ENCODE peak calls at places on chromosomes 7 and 10, in eight cellular contexts. One of them, this sample, is unnamed.
A peak's percentile ranks its signal among the peaks of the same experiment; 100 is the strongest.

GRCh38 chr10:2083591-2083990 is 346.3 kb upstream of the ADARB2 start:
- DNase-seq in psoas muscle: no peak
- DNase-seq in cardiac muscle cell: no peak
- DNase-seq in CD4-positive, alpha-beta T cell: no peak
- DNase-seq in esophagus muscularis mucosa: peak; percentile 60
- DNase-seq in bronchial epithelial cell: no peak
- DNase-seq in uterus: no peak
- DNase-seq in astrocyte of the spinal cord: no peak
- DNase-seq in this sample: no peak

GRCh38 chr10:35225204-35225603 is 98.6 kb downstream of the CREM start:
- DNase-seq in psoas muscle: no peak
- DNase-seq in cardiac muscle cell: no peak
- DNase-seq in CD4-positive, alpha-beta T cell: no peak
- DNase-seq in esophagus muscularis mucosa: no peak
- DNase-seq in bronchial epithelial cell: peak; percentile 68
- DNase-seq in uterus: no peak
- DNase-seq in astrocyte of the spinal cord: no peak
- DNase-seq in this sample: no peak

GRCh38 chr10:130017010-130017630 is 53.0 kb upstream of the EBF3 start:
- DNase-seq in psoas muscle: no peak
- DNase-seq in cardiac muscle cell: no peak
- DNase-seq in CD4-positive, alpha-beta T cell: no peak
- DNase-seq in esophagus muscularis mucosa: peak; percentile 70
- DNase-seq in bronchial epithelial cell: no peak
- DNase-seq in uterus: no peak
- DNase-seq in astrocyte of the spinal cord: no peak
- DNase-seq in this sample: no peak

GRCh38 chr7:142375710-142376313 is 118.0 kb upstream of the PRSS58 start:
- DNase-seq in psoas muscle: no peak
- DNase-seq in cardiac muscle cell: peak; percentile 40
- DNase-seq in CD4-positive, alpha-beta T cell: no peak
- DNase-seq in esophagus muscularis mucosa: no peak
- DNase-seq in bronchial epithelial cell: peak; percentile 95
- DNase-seq in uterus: no peak
- DNase-seq in astrocyte of the spinal cord: no peak
- DNase-seq in this sample: no peak

GRCh38 chr7:74619235-74619860 is 38.2 kb upstream of the GTF2I start:
- DNase-seq in psoas muscle: no peak
- DNase-seq in cardiac muscle cell: peak; percentile 35
- DNase-seq in CD4-positive, alpha-beta T cell: no peak
- DNase-seq in esophagus muscularis mucosa: no peak
- DNase-seq in bronchial epithelial cell: no peak
- DNase-seq in uterus: no peak
- DNase-seq in astrocyte of the spinal cord: no peak
- DNase-seq in this sample: no peak

GRCh38 chr10:65294329-65294728 is 1631.5 kb upstream of the LRRTM3 start:
- DNase-seq in psoas muscle: no peak
- DNase-seq in cardiac muscle cell: no peak
- DNase-seq in CD4-positive, alpha-beta T cell: no peak
- DNase-seq in esophagus muscularis mucosa: no peak
- DNase-seq in bronchial epithelial cell: no peak
- DNase-seq in uterus: no peak
- DNase-seq in astrocyte of the spinal cord: peak; percentile 30
- DNase-seq in this sample: no peak

GRCh38 chr10:33039167-33039566 is 81.1 kb upstream of the ITGB1 start:
- DNase-seq in psoas muscle: no peak
- DNase-seq in cardiac muscle cell: no peak
- DNase-seq in CD4-positive, alpha-beta T cell: no peak
- DNase-seq in esophagus muscularis mucosa: no peak
- DNase-seq in bronchial epithelial cell: no peak
- DNase-seq in uterus: no peak
- DNase-seq in astrocyte of the spinal cord: no peak
- DNase-seq in this sample: no peak

GRCh38 chr10:26805567-26806245 is 55.1 kb downstream of the ABI1 start:
- DNase-seq in psoas muscle: no peak
- DNase-seq in cardiac muscle cell: no peak
- DNase-seq in CD4-positive, alpha-beta T cell: no peak
- DNase-seq in esophagus muscularis mucosa: no peak
- DNase-seq in bronchial epithelial cell: peak; percentile 53
- DNase-seq in uterus: no peak
- DNase-seq in astrocyte of the spinal cord: peak; percentile 17
- DNase-seq in this sample: no peak

GRCh38 chr7:137667633-137668387 is 179.0 kb downstream of the DGKI start:
- DNase-seq in psoas muscle: no peak
- DNase-seq in cardiac muscle cell: no peak
- DNase-seq in CD4-positive, alpha-beta T cell: no peak
- DNase-seq in esophagus muscularis mucosa: no peak
- DNase-seq in bronchial epithelial cell: peak; percentile 98
- DNase-seq in uterus: no peak
- DNase-seq in astrocyte of the spinal cord: peak; percentile 84
- DNase-seq in this sample: no peak

GRCh38 chr10:45181483-45181882 is 133.9 kb downstream of the OR13A1 start:
- DNase-seq in psoas muscle: peak; percentile 42
- DNase-seq in cardiac muscle cell: no peak
- DNase-seq in CD4-positive, alpha-beta T cell: no peak
- DNase-seq in esophagus muscularis mucosa: no peak
- DNase-seq in bronchial epithelial cell: no peak
- DNase-seq in uterus: no peak
- DNase-seq in astrocyte of the spinal cord: peak; percentile 19
- DNase-seq in this sample: no peak

GRCh38 chr7:116899308-116899707 is 36.9 kb downstream of the CAPZA2 start:
- DNase-seq in psoas muscle: no peak
- DNase-seq in cardiac muscle cell: no peak
- DNase-seq in CD4-positive, alpha-beta T cell: no peak
- DNase-seq in esophagus muscularis mucosa: no peak
- DNase-seq in bronchial epithelial cell: peak; percentile 31
- DNase-seq in uterus: no peak
- DNase-seq in astrocyte of the spinal cord: no peak
- DNase-seq in this sample: no peak

GRCh38 chr7:116901143-116901542 is 38.8 kb downstream of the CAPZA2 start:
- DNase-seq in psoas muscle: no peak
- DNase-seq in cardiac muscle cell: no peak
- DNase-seq in CD4-positive, alpha-beta T cell: no peak
- DNase-seq in esophagus muscularis mucosa: no peak
- DNase-seq in bronchial epithelial cell: no peak
- DNase-seq in uterus: no peak
- DNase-seq in astrocyte of the spinal cord: no peak
- DNase-seq in this sample: no peak

GRCh38 chr7:116897661-116898060 is 35.3 kb downstream of the CAPZA2 start:
- DNase-seq in psoas muscle: no peak
- DNase-seq in cardiac muscle cell: no peak
- DNase-seq in CD4-positive, alpha-beta T cell: no peak
- DNase-seq in esophagus muscularis mucosa: no peak
- DNase-seq in bronchial epithelial cell: no peak
- DNase-seq in uterus: no peak
- DNase-seq in astrocyte of the spinal cord: no peak
- DNase-seq in this sample: no peak

GRCh38 chr7:116895849-116896248 is 33.5 kb downstream of the CAPZA2 start:
- DNase-seq in psoas muscle: no peak
- DNase-seq in cardiac muscle cell: no peak
- DNase-seq in CD4-positive, alpha-beta T cell: no peak
- DNase-seq in esophagus muscularis mucosa: no peak
- DNase-seq in bronchial epithelial cell: no peak
- DNase-seq in uterus: no peak
- DNase-seq in astrocyte of the spinal cord: no peak
- DNase-seq in this sample: no peak
- TF ChIP-seq CTCF in psoas muscle: no peak
- TF ChIP-seq CTCF in cardiac muscle cell: no peak
- TF ChIP-seq CTCF in CD4-positive, alpha-beta T cell: no peak
- TF ChIP-seq CTCF in esophagus muscularis mucosa: no peak
- TF ChIP-seq CTCF in bronchial epithelial cell: no peak
- TF ChIP-seq CTCF in uterus: no peak
- TF ChIP-seq CTCF in astrocyte of the spinal cord: no peak
- TF ChIP-seq CTCF in this sample: no peak

GRCh38 chr7:2558620-2559282 is at the start of gene IQCE:
- DNase-seq in psoas muscle: peak; percentile 96
- DNase-seq in cardiac muscle cell: peak; percentile 97
- DNase-seq in CD4-positive, alpha-beta T cell: peak; percentile 89
- DNase-seq in esophagus muscularis mucosa: peak; percentile 95
- DNase-seq in bronchial epithelial cell: peak; percentile 47
- DNase-seq in uterus: peak; percentile 95
- DNase-seq in astrocyte of the spinal cord: peak; percentile 91
- DNase-seq in this sample: peak; percentile 59

GRCh38 chr7:2564970-2565546 is 6.3 kb downstream of the IQCE start:
- DNase-seq in psoas muscle: no peak
- DNase-seq in cardiac muscle cell: no peak
- DNase-seq in CD4-positive, alpha-beta T cell: no peak
- DNase-seq in esophagus muscularis mucosa: no peak
- DNase-seq in bronchial epithelial cell: no peak
- DNase-seq in uterus: no peak
- DNase-seq in astrocyte of the spinal cord: no peak
- DNase-seq in this sample: no peak

GRCh38 chr7:2554654-2555053 is 670 bp downstream of the BRAT1 start:
- DNase-seq in psoas muscle: no peak
- DNase-seq in cardiac muscle cell: peak; percentile 38
- DNase-seq in CD4-positive, alpha-beta T cell: no peak
- DNase-seq in esophagus muscularis mucosa: no peak
- DNase-seq in bronchial epithelial cell: no peak
- DNase-seq in uterus: no peak
- DNase-seq in astrocyte of the spinal cord: no peak
- DNase-seq in this sample: no peak

GRCh38 chr7:2555121-2556052 is at the start of gene BRAT1:
- DNase-seq in psoas muscle: peak; percentile 98
- DNase-seq in cardiac muscle cell: peak; percentile 97
- DNase-seq in CD4-positive, alpha-beta T cell: peak; percentile 95
- DNase-seq in esophagus muscularis mucosa: peak; percentile 99
- DNase-seq in bronchial epithelial cell: peak; percentile 79
- DNase-seq in uterus: peak; percentile 95
- DNase-seq in astrocyte of the spinal cord: peak; percentile 93
- DNase-seq in this sample: peak; percentile 85

GRCh38 chr7:2560175-2560695 is 1.5 kb downstream of the IQCE start:
- DNase-seq in psoas muscle: no peak
- DNase-seq in cardiac muscle cell: no peak
- DNase-seq in CD4-positive, alpha-beta T cell: no peak
- DNase-seq in esophagus muscularis mucosa: no peak
- DNase-seq in bronchial epithelial cell: no peak
- DNase-seq in uterus: no peak
- DNase-seq in astrocyte of the spinal cord: no peak
- DNase-seq in this sample: no peak
- TF ChIP-seq CTCF in psoas muscle: no peak
- TF ChIP-seq CTCF in cardiac muscle cell: no peak
- TF ChIP-seq CTCF in CD4-positive, alpha-beta T cell: no peak
- TF ChIP-seq CTCF in esophagus muscularis mucosa: peak; percentile 10
- TF ChIP-seq CTCF in bronchial epithelial cell: no peak
- TF ChIP-seq CTCF in uterus: peak; percentile 9
- TF ChIP-seq CTCF in astrocyte of the spinal cord: no peak
- TF ChIP-seq CTCF in this sample: no peak

GRCh38 chr10:89792187-89792586 is 90.8 kb downstream of the KIF20B start:
- DNase-seq in psoas muscle: no peak
- DNase-seq in cardiac muscle cell: no peak
- DNase-seq in CD4-positive, alpha-beta T cell: no peak
- DNase-seq in esophagus muscularis mucosa: no peak
- DNase-seq in bronchial epithelial cell: peak; percentile 63
- DNase-seq in uterus: no peak
- DNase-seq in astrocyte of the spinal cord: no peak
- DNase-seq in this sample: no peak

GRCh38 chr10:89789188-89789587 is 87.8 kb downstream of the KIF20B start:
- DNase-seq in psoas muscle: no peak
- DNase-seq in cardiac muscle cell: no peak
- DNase-seq in CD4-positive, alpha-beta T cell: no peak
- DNase-seq in esophagus muscularis mucosa: no peak
- DNase-seq in bronchial epithelial cell: no peak
- DNase-seq in uterus: no peak
- DNase-seq in astrocyte of the spinal cord: no peak
- DNase-seq in this sample: no peak

GRCh38 chr10:89798092-89798491 is 96.7 kb downstream of the KIF20B start:
- DNase-seq in psoas muscle: no peak
- DNase-seq in cardiac muscle cell: no peak
- DNase-seq in CD4-positive, alpha-beta T cell: no peak
- DNase-seq in esophagus muscularis mucosa: no peak
- DNase-seq in bronchial epithelial cell: no peak
- DNase-seq in uterus: no peak
- DNase-seq in astrocyte of the spinal cord: no peak
- DNase-seq in this sample: no peak

GRCh38 chr10:89795840-89796239 is 94.5 kb downstream of the KIF20B start:
- DNase-seq in psoas muscle: no peak
- DNase-seq in cardiac muscle cell: no peak
- DNase-seq in CD4-positive, alpha-beta T cell: no peak
- DNase-seq in esophagus muscularis mucosa: no peak
- DNase-seq in bronchial epithelial cell: no peak
- DNase-seq in uterus: no peak
- DNase-seq in astrocyte of the spinal cord: no peak
- DNase-seq in this sample: no peak

GRCh38 chr10:89793649-89794254 is 92.4 kb downstream of the KIF20B start:
- DNase-seq in psoas muscle: no peak
- DNase-seq in cardiac muscle cell: peak; percentile 85
- DNase-seq in CD4-positive, alpha-beta T cell: peak; percentile 9
- DNase-seq in esophagus muscularis mucosa: no peak
- DNase-seq in bronchial epithelial cell: peak; percentile 70
- DNase-seq in uterus: no peak
- DNase-seq in astrocyte of the spinal cord: peak; percentile 79
- DNase-seq in this sample: peak; percentile 26
- TF ChIP-seq CTCF in psoas muscle: peak; percentile 77
- TF ChIP-seq CTCF in cardiac muscle cell: peak; percentile 75
- TF ChIP-seq CTCF in CD4-positive, alpha-beta T cell: peak; percentile 85
- TF ChIP-seq CTCF in esophagus muscularis mucosa: peak; percentile 83
- TF ChIP-seq CTCF in bronchial epithelial cell: peak; percentile 69
- TF ChIP-seq CTCF in uterus: peak; percentile 61
- TF ChIP-seq CTCF in astrocyte of the spinal cord: peak; percentile 73
- TF ChIP-seq CTCF in this sample: peak; percentile 78

DNA sequence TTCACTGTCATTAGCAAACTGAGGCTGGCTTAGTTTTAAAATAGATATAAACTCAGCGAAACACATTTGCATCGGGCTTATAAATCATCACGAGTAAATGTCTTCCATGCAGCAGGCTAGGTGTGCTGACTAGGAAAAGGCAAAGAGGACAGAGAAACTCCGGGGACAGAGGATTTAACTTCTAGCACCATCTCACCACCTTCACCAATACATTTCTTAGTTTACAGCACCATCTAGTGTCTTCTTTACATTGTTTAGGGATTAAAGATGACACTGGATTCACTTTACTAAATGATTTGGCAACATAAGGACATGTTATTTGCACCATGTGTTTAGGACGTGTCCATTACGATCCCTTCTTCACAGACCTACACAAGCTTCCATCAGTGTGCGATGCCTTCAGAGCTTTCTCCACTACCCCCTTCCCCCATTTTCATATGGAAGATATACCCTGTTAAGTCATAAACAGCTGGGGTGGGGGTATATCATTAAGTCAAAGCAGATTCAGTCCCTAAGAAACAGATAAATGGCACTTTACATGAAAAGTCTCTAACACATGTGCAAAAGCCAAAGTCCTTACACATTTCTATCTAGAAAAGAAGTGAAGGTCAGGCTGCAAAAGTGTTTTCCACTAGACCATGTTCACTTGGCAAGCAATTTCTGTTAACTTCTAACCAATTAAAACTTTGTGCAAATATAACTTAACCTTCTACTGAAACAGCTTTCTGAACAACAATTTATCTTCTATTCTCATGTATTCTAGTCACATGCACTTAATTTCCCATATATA is 103.3 kb downstream of the GRB10 start:
- DNase-seq in psoas muscle: no peak
- DNase-seq in cardiac muscle cell: peak; percentile 42
- DNase-seq in CD4-positive, alpha-beta T cell: no peak
- DNase-seq in esophagus muscularis mucosa: no peak
- DNase-seq in bronchial epithelial cell: peak; percentile 52
- DNase-seq in uterus: no peak
- DNase-seq in astrocyte of the spinal cord: peak; percentile 45
- DNase-seq in this sample: peak; percentile 37
- TF ChIP-seq CTCF in psoas muscle: peak; percentile 46
- TF ChIP-seq CTCF in cardiac muscle cell: peak; percentile 27
- TF ChIP-seq CTCF in CD4-positive, alpha-beta T cell: peak; percentile 79
- TF ChIP-seq CTCF in esophagus muscularis mucosa: peak; percentile 46
- TF ChIP-seq CTCF in bronchial epithelial cell: peak; percentile 10
- TF ChIP-seq CTCF in uterus: peak; percentile 61
- TF ChIP-seq CTCF in astrocyte of the spinal cord: no peak
- TF ChIP-seq CTCF in this sample: peak; percentile 76

This sample was measured in D721Med.